ENCODE peak calls at places on chromosome 15, in eight cellular contexts. R is heart left ventricle; W is heart right ventricle; D is Panc1; S is A673; M is CD8-positive, alpha-beta T cell; V is adrenal gland; Y is fibroblast of lung. G is an unnamed sample.

GRCh38 chr15:101000271-101000681 is 81.1 kb downstream of the LRRK1 start:
- DNase-seq in R (no peak), W (no peak), D (no peak), S (no peak), M (no peak), V (no peak), Y (peak; percentile 69), G (no peak)

GRCh38 chr15:69808756-69809155 is 289.0 kb downstream of the TLE3 start:
- DNase-seq in R (no peak), W (no peak), D (no peak), S (no peak), M (no peak), V (no peak), Y (no peak), G (no peak)

GRCh38 chr15:74835312-74835823 is 7.6 kb downstream of the ULK3 start:
- DNase-seq in R (peak; percentile 62), W (peak; percentile 49), D (no peak), S (peak; percentile 77), M (peak; percentile 42), V (peak; percentile 75), Y (peak; percentile 23), G (peak; percentile 69)

GRCh38 chr15:26713498-26713897 is 59.4 kb downstream of the GABRB3 start:
- DNase-seq in R (no peak), W (no peak), D (no peak), S (no peak), M (no peak), V (no peak), Y (no peak), G (no peak)

GRCh38 chr15:90029024-90029423 is 27.9 kb downstream of the ZNF710 start:
- DNase-seq in R (no peak), W (no peak), D (no peak), S (no peak), M (no peak), V (no peak), Y (no peak), G (no peak)

GRCh38 chr15:57551717-57552677 is 39.7 kb upstream of the MYZAP start:
- DNase-seq in R (no peak), W (peak; percentile 66), D (no peak), S (peak; percentile 83), M (no peak), V (no peak), Y (peak; percentile 90), G (peak; percentile 72)

GRCh38 chr15:82554857-82555256 is 14.6 kb upstream of the RPS17 start:
- DNase-seq in R (no peak), W (no peak), D (no peak), S (no peak), M (no peak), V (no peak), Y (no peak), G (no peak)

GRCh38 chr15:40065166-40065565 is 26.2 kb upstream of the SRP14 start:
- DNase-seq in R (no peak), W (no peak), D (no peak), S (no peak), M (no peak), V (no peak), Y (no peak), G (no peak)

GRCh38 chr15:90469723-90470122 is 60.0 kb upstream of the CRTC3 start:
- DNase-seq in R (no peak), W (no peak), D (no peak), S (no peak), M (no peak), V (no peak), Y (no peak), G (no peak)

GRCh38 chr15:58805095-58805494 is 34.0 kb downstream of the MINDY2 start:
- DNase-seq in R (no peak), W (no peak), D (no peak), S (no peak), M (no peak), V (no peak), Y (no peak), G (peak; percentile 41)

GRCh38 chr15:59691194-59691805 is 2.2 kb upstream of the BNIP2 start:
- DNase-seq in R (no peak), W (peak; percentile 28), D (no peak), S (peak; percentile 62), M (peak; percentile 50), V (peak; percentile 72), Y (peak; percentile 29), G (peak; percentile 71)

GRCh38 chr15:41971089-41971892 is 1.1 kb downstream of the EHD4 start:
- DNase-seq in R (peak; percentile 68), W (peak; percentile 73), D (no peak), S (peak; percentile 83), M (peak; percentile 66), V (peak; percentile 71), Y (peak; percentile 78), G (peak; percentile 89)

GRCh38 chr15:87348746-87349145 is 907.8 kb downstream of the NTRK3 start:
- DNase-seq in R (no peak), W (no peak), D (no peak), S (no peak), M (no peak), V (no peak), Y (peak; percentile 64), G (peak; percentile 11)

GRCh38 chr15:93610944-93611343 is 521.9 kb upstream of the RGMA start:
- DNase-seq in R (peak; percentile 35), W (no peak), D (no peak), S (no peak), M (no peak), V (no peak), Y (peak; percentile 11), G (no peak)

GRCh38 chr15:69823223-69823907 is 274.4 kb downstream of the TLE3 start:
- DNase-seq in R (no peak), W (no peak), D (no peak), S (no peak), M (no peak), V (no peak), Y (peak; percentile 11), G (no peak)

GRCh38 chr15:83153288-83153687 is 45.8 kb downstream of the TM6SF1 start:
- DNase-seq in R (no peak), W (no peak), D (no peak), S (no peak), M (no peak), V (no peak), Y (no peak), G (no peak)

GRCh38 chr15:75051161-75051560 is 27.8 kb downstream of the PPCDC start:
- DNase-seq in R (peak; percentile 78), W (peak; percentile 75), D (no peak), S (no peak), M (no peak), V (no peak), Y (no peak), G (no peak)

GRCh38 chr15:94858011-94858410 is 626.6 kb downstream of the MCTP2 start:
- DNase-seq in R (no peak), W (no peak), D (no peak), S (no peak), M (no peak), V (no peak), Y (peak; percentile 55), G (no peak)

GRCh38 chr15:29880886-29881285 is 58.6 kb upstream of the TJP1 start:
- DNase-seq in R (no peak), W (no peak), D (no peak), S (no peak), M (no peak), V (no peak), Y (no peak), G (no peak)

GRCh38 chr15:31264534-31265089 is 62.0 kb upstream of the KLF13 start:
- DNase-seq in R (no peak), W (peak; percentile 3), D (no peak), S (no peak), M (no peak), V (peak; percentile 27), Y (no peak), G (no peak)

GRCh38 chr15:66619152-66619903 is 53.5 kb upstream of the LCTL start:
- DNase-seq in R (peak; percentile 77), W (peak; percentile 76), D (peak; percentile 39), S (peak; percentile 69), M (peak; percentile 22), V (peak; percentile 89), Y (peak; percentile 58), G (peak; percentile 88)

GRCh38 chr15:69341356-69341755 is 42.6 kb downstream of the PAQR5 start:
- DNase-seq in R (no peak), W (no peak), D (no peak), S (no peak), M (no peak), V (no peak), Y (no peak), G (no peak)

GRCh38 chr15:75161788-75162414 is 39.8 kb upstream of the C15orf39 start:
- DNase-seq in R (no peak), W (no peak), D (no peak), S (no peak), M (no peak), V (peak; percentile 66), Y (no peak), G (peak; percentile 65)

GRCh38 chr15:62617741-62618140 is 424.8 kb upstream of the TPM1 start:
- DNase-seq in R (no peak), W (no peak), D (no peak), S (no peak), M (no peak), V (no peak), Y (peak; percentile 16), G (no peak)
- H3K27ac ChIP-seq in R (no peak overlapping the region), W (no peak overlapping the region), D (no peak overlapping the region), S (no peak overlapping the region), M (no peak overlapping the region), V (no peak overlapping the region), Y (peak overlapping the region; percentile 37), G (no peak overlapping the region)

GRCh38 chr15:50767332-50767861 is 1.9 kb upstream of the SPPL2A start:
- DNase-seq in R (peak; percentile 71), W (peak; percentile 56), D (no peak), S (no peak), M (no peak), V (no peak), Y (no peak), G (no peak)
- H3K27ac ChIP-seq in R (peak overlapping the region; percentile 98), W (peak overlapping the region; percentile 99), D (no peak overlapping the region), S (no peak overlapping the region), M (no peak overlapping the region), V (no peak overlapping the region), Y (no peak overlapping the region), G (no peak overlapping the region)

GRCh38 chr15:96350884-96351639 is 20.6 kb downstream of the NR2F2 start:
- DNase-seq in R (no peak), W (no peak), D (no peak), S (no peak), M (no peak), V (no peak), Y (no peak), G (no peak)
- H3K27ac ChIP-seq in R (peak overlapping the region; percentile 83), W (peak overlapping the region; percentile 89), D (no peak overlapping the region), S (peak overlapping the region; percentile 79), M (no peak overlapping the region), V (no peak overlapping the region), Y (peak overlapping the region; percentile 79), G (no peak overlapping the region)

GRCh38 chr15:85530079-85530478 is 149.7 kb downstream of the AKAP13 start:
- DNase-seq in R (no peak), W (no peak), D (no peak), S (no peak), M (no peak), V (no peak), Y (no peak), G (no peak)

GRCh38 chr15:85525755-85526154 is 145.4 kb downstream of the AKAP13 start:
- DNase-seq in R (no peak), W (no peak), D (no peak), S (no peak), M (no peak), V (no peak), Y (no peak), G (no peak)

GRCh38 chr15:85531083-85531482 is 150.7 kb downstream of the AKAP13 start:
- DNase-seq in R (no peak), W (no peak), D (no peak), S (peak; percentile 36), M (no peak), V (no peak), Y (peak; percentile 39), G (no peak)

GRCh38 chr15:85523530-85523929 is 143.1 kb downstream of the AKAP13 start:
- DNase-seq in R (no peak), W (no peak), D (no peak), S (no peak), M (no peak), V (no peak), Y (no peak), G (no peak)

GRCh38 chr15:85527907-85528306 is 147.5 kb downstream of the AKAP13 start:
- DNase-seq in R (no peak), W (peak; percentile 79), D (no peak), S (peak; percentile 71), M (no peak), V (no peak), Y (peak; percentile 85), G (peak; percentile 96)
- H3K27ac ChIP-seq in R (peak overlapping the region; percentile 48), W (peak overlapping the region; percentile 81), D (no peak overlapping the region), S (peak overlapping the region; percentile 73), M (no peak overlapping the region), V (no peak overlapping the region), Y (peak overlapping the region; percentile 80), G (no peak overlapping the region)